ENCODE peak calls at places on chromosomes 16 and 17, in five cellular contexts. J is heart left ventricle, F is IMR-90, M is H9, X is PC-9. K is an unnamed sample. For H3K4me1, the result is how much of the 10 kb centered on the place peaks cover.

GRCh38 chr17:67751101-67752074 is 33.7 kb downstream of the NOL11 start:
- DNase-seq in M (peak), J (no peak), X (no peak), F (no peak), K (peak)

GRCh38 chr16:49484454-49484853 is 110.8 kb downstream of the C16orf78 start:
- DNase-seq in X (no peak), F (no peak), J (peak), M (peak), K (no peak)

GRCh38 chr17:74757931-74758845 is 9.8 kb downstream of the NHERF1 start:
- DNase-seq in M (no peak), X (peak), F (no peak), J (no peak), K (no peak)

GRCh38 chr17:75730065-75730464 is 8.8 kb downstream of the ITGB4 start:
- DNase-seq in F (no peak), J (no peak), M (no peak), X (no peak), K (no peak)

GRCh38 chr17:79304907-79305306 is 230.3 kb downstream of the ENGASE start:
- DNase-seq in X (no peak), M (peak), J (no peak), F (no peak), K (no peak)

GRCh38 chr17:47686276-47686635 is 7.7 kb upstream of the TBKBP1 start:
- DNase-seq in F (peak), J (no peak), X (no peak), M (no peak), K (peak)

GRCh38 chr17:75238684-75239191 is 22.7 kb downstream of the GGA3 start:
- DNase-seq in X (peak), F (peak), M (peak), J (peak), K (peak)

GRCh38 chr17:50829336-50829735 is 6.0 kb upstream of the WFIKKN2 start:
- DNase-seq in M (peak), X (no peak), F (no peak), J (no peak), K (no peak)

GRCh38 chr17:51467336-51467735 is 207.0 kb downstream of the UTP18 start:
- DNase-seq in M (no peak), F (no peak), X (no peak), J (no peak), K (no peak)

GRCh38 chr17:75361996-75362395 is 43.5 kb downstream of the GRB2 start:
- DNase-seq in F (no peak), X (no peak), M (no peak), J (no peak), K (no peak)

GRCh38 chr17:68515238-68515637 is 3.0 kb downstream of the PRKAR1A start:
- DNase-seq in X (no peak), F (no peak), M (no peak), J (no peak), K (no peak)

GRCh38 chr16:70649300-70649699 is 2.9 kb downstream of the IL34 start:
- DNase-seq in J (no peak), M (no peak), F (peak), X (no peak), K (no peak)

GRCh38 chr17:59916446-59916845 is 23.5 kb downstream of the RPS6KB1 start:
- DNase-seq in J (no peak), X (no peak), M (no peak), F (no peak), K (no peak)

GRCh38 chr16:64362193-64362592 is 759.7 kb downstream of the CDH11 start:
- DNase-seq in J (no peak), X (no peak), F (peak), M (no peak), K (peak)

GRCh38 chr17:35521150-35521549 is 16.3 kb downstream of the SLFN12L start:
- DNase-seq in M (no peak), X (no peak), F (no peak), J (no peak), K (no peak)

DNA sequence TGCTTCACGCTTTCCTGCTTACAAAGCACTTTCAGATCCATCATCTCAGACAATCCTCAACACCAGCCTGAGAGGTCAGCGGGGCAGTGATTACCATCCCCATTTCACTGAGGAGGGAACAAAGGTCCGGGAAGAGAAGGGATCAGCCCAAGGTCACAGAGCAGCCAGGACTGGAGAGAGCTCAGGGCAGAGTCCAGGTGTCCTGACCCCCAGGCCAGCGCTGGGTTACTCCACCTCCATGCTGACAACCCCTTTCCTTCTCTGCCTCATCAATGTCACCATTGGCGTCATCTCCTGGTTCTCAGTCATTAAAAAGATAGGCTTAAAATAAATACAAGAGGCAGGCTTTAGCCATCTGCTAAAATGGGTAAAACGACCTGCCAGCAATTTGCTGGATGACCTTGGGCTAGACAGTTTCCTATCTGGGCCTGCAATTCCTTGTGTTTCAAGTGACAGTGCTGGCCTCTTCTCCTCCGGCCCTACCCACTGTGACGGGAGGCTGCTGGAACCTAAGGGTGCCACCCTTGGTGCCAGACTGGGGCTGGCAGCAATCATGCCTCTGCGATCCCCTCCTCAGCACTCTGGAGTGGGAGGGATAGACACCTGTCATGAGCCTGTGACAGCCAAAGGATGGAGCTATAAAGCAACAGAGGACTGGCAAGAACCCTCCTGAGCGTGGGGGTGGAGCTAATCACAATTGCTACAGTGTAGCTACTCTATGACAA is 79.5 kb upstream of the CCL1 start:
- DNase-seq in J (no peak), M (no peak), F (no peak), X (no peak), K (no peak)
- H3K27ac ChIP-seq in J (peak), M (no peak), F (no peak), X (no peak), K (no peak)

GRCh38 chr16:82094942-82095540 is 60.0 kb downstream of the HSD17B2 start:
- DNase-seq in F (no peak), X (no peak), J (no peak), M (peak), K (no peak)
- H3K4me1 ChIP-seq in F (under half), X (under half), J (under half), M (under half), K (under half)

DNA sequence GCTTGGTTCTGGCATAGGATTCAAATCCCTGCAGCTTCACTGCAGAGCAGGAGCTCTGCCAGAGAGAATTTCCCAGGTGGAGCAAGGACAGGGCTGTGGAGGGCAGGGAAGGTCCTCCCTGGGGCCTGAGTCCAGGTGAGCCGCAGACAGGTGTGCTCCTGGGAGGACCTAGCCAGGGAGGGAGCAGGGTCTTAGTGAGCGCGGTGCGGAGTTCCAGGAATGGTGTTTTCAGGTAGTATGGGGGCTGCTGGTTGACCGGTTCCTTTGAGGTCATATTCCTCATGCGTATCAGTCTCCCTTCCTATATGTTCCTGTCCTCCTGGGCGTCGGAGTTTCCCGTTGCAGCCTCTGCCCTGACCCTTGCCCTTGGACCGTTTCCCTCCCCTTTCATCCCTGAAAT is 813.3 kb downstream of the KCNJ18 start:
- DNase-seq in F (no peak), J (no peak), M (no peak), X (no peak), K (no peak)
- H3K27ac ChIP-seq in F (no peak), J (no peak), M (no peak), X (no peak), K (no peak)

DNA sequence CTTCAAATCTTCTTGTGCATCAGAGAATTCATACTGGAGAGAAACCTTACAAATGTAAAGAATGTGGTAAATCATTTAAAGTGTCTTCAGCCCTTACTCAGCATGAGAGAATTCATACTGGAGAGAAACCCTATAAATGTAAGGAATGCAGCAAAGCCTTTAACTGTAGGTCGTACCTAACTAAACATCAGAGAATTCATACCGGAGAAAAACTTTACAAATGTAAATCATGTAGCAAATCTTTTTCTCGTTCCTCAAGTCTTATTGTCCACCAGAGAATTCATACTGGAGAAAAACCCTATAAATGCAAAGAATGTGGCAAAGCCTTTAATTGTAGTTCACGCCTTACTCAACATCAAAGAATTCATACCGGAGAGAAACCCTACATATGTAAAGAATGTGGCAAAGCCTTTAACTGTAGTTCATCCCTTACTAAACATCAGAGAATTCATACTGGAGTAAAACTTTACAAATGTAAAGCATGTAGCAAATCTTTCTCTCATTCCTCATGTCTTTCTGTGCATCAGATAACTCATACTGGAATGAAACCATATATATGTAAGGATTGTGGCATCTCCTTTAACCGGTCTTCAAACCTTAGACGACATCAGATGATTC is 118.5 kb upstream of the ZNF267 start:
- DNase-seq in J (no peak), F (no peak), X (no peak), M (no peak), K (no peak)
- H3K4me1 ChIP-seq in J (under half), F (under half), X (under half), M (under half), K (under half)

K was measured in foreskin keratinocyte.